ENCODE peak calls at places on chromosomes 3 and 15, in seven cellular contexts. C is endothelial cell of umbilical vein, P is H9, R is GM23248, A is PC-3, T is keratinocyte, L is GM23338. M is an unnamed sample.

GRCh38 chr3:194540268-194540937 is 53.6 kb upstream of the ATP13A3 start:
- DNase-seq in C (peak; percentile 42), A (no peak), P (no peak), T (no peak), L (no peak), R (peak; percentile 65), M (no peak)

GRCh38 chr15:41695750-41696436 is 35.7 kb downstream of the MGA start:
- DNase-seq in L (peak; percentile 45), R (peak; percentile 12), A (peak; percentile 68), C (peak; percentile 77), P (no peak), T (no peak), M (peak; percentile 7)

GRCh38 chr3:14448063-14448462 is 45.7 kb downstream of the SLC6A6 start:
- DNase-seq in R (no peak), T (no peak), A (no peak), C (no peak), P (no peak), L (no peak), M (no peak)

GRCh38 chr3:16286161-16286560 is 21.1 kb downstream of the OXNAD1 start:
- DNase-seq in T (no peak), C (no peak), A (no peak), R (no peak), L (no peak), P (no peak), M (no peak)

GRCh38 chr15:36284911-36285310 is 294.5 kb upstream of the CDIN1 start:
- DNase-seq in C (no peak), A (no peak), R (no peak), P (no peak), L (no peak), T (no peak), M (no peak)

GRCh38 chr3:62293051-62293780 is 80.1 kb downstream of the FEZF2 start:
- DNase-seq in L (no peak), R (no peak), T (no peak), C (no peak), P (no peak), A (no peak), M (no peak)

GRCh38 chr3:53161820-53162671 is 1.0 kb downstream of the PRKCD start:
- DNase-seq in C (peak; percentile 16), L (peak; percentile 78), P (peak; percentile 47), T (peak; percentile 48), R (peak; percentile 65), A (peak; percentile 28), M (no peak)

GRCh38 chr3:159852821-159853505 is 135.7 kb upstream of the IL12A start:
- DNase-seq in A (peak; percentile 37), P (peak; percentile 62), C (peak; percentile 97), L (peak; percentile 60), T (no peak), R (peak; percentile 50), M (peak; percentile 65)

GRCh38 chr3:41893977-41894376 is 67.9 kb downstream of the ULK4 start:
- DNase-seq in R (peak; percentile 72), P (no peak), C (peak; percentile 75), L (peak; percentile 51), T (no peak), A (peak; percentile 71), M (peak; percentile 40)

GRCh38 chr3:32842987-32843386 is 25.2 kb downstream of the TRIM71 start:
- DNase-seq in R (no peak), C (no peak), P (peak; percentile 62), L (peak; percentile 57), A (no peak), T (no peak), M (no peak)

GRCh38 chr15:37037256-37037655 is 63.1 kb downstream of the MEIS2 start:
- DNase-seq in A (no peak), R (no peak), C (no peak), P (no peak), L (no peak), T (no peak), M (no peak)

GRCh38 chr3:189981668-189982067 is 139.0 kb downstream of the P3H2 start:
- DNase-seq in C (peak; percentile 42), L (no peak), P (no peak), A (peak; percentile 90), T (no peak), R (peak; percentile 81), M (peak; percentile 99)

GRCh38 chr15:64110945-64111678 is 15.3 kb downstream of the SNX1 start:
- DNase-seq in R (no peak), C (no peak), L (no peak), P (no peak), A (no peak), T (no peak), M (no peak)

GRCh38 chr3:14769531-14770325 is 49.0 kb upstream of the FGD5 start:
- DNase-seq in C (no peak), T (no peak), R (no peak), L (no peak), A (no peak), P (no peak), M (no peak)

GRCh38 chr3:192867645-192868044 is 50.0 kb downstream of the MB21D2 start:
- DNase-seq in L (peak; percentile 50), P (no peak), T (no peak), R (no peak), C (no peak), A (no peak), M (peak; percentile 52)

GRCh38 chr3:39550343-39550742 is 82.9 kb downstream of the MOBP start:
- DNase-seq in R (no peak), P (no peak), A (no peak), L (no peak), T (no peak), C (no peak), M (no peak)

GRCh38 chr3:194711286-194711685 is 25.6 kb downstream of the FAM43A start:
- DNase-seq in C (peak; percentile 31), T (no peak), R (peak; percentile 17), P (no peak), A (no peak), L (no peak), M (no peak)

GRCh38 chr15:82664021-82664420 is 16.9 kb upstream of the CPEB1 start:
- DNase-seq in C (no peak), P (no peak), L (no peak), A (no peak), T (no peak), R (no peak), M (no peak)

GRCh38 chr15:76006136-76006778 is 6.0 kb downstream of the NRG4 start:
- DNase-seq in C (no peak), L (no peak), A (peak; percentile 10), P (no peak), T (no peak), R (peak; percentile 51), M (peak; percentile 26)

GRCh38 chr3:14549256-14549931 is 9.3 kb upstream of the GRIP2 start:
- DNase-seq in R (peak; percentile 59), P (no peak), T (no peak), C (no peak), L (peak; percentile 60), A (peak; percentile 45), M (no peak)

GRCh38 chr3:56196700-56197099 is 271.6 kb downstream of the ERC2 start:
- DNase-seq in L (no peak), P (no peak), A (no peak), R (no peak), T (no peak), C (no peak), M (no peak)

GRCh38 chr3:114872056-114872455 is 275.0 kb downstream of the ZBTB20 start:
- DNase-seq in P (no peak), T (no peak), R (peak; percentile 4), A (no peak), L (no peak), C (no peak), M (peak; percentile 3)

GRCh38 chr3:32780735-32781210 is 37.0 kb upstream of the TRIM71 start:
- DNase-seq in C (no peak), R (peak; percentile 48), A (peak; percentile 75), T (no peak), L (peak; percentile 99), P (peak; percentile 98), M (peak; percentile 21)

GRCh38 chr3:193768069-193768391 is 175.0 kb downstream of the OPA1 start:
- DNase-seq in T (no peak), A (peak; percentile 43), L (no peak), C (no peak), R (peak; percentile 74), P (no peak), M (peak; percentile 79)

GRCh38 chr15:86231864-86232801 is 152.5 kb downstream of the AGBL1 start:
- DNase-seq in R (peak; percentile 27), L (peak; percentile 83), C (no peak), P (peak; percentile 72), A (peak; percentile 45), T (no peak), M (peak; percentile 25)

GRCh38 chr15:94237903-94238302 is 6.5 kb downstream of the MCTP2 start:
- DNase-seq in T (no peak), C (no peak), P (no peak), A (peak; percentile 80), L (no peak), R (no peak), M (no peak)
- H3K79me2 ChIP-seq in T (peaks cover 70% of the 10 kb centered on the region), C (no peaks in the 10 kb centered on the region), P (no peaks in the 10 kb centered on the region), A (peaks cover 22% of the 10 kb centered on the region), L (no peaks in the 10 kb centered on the region), R (no peaks in the 10 kb centered on the region), M (no peaks in the 10 kb centered on the region)

GRCh38 chr15:39851505-39852082 is 68.5 kb downstream of the GPR176 start:
- DNase-seq in C (peak; percentile 93), R (peak; percentile 41), A (no peak), P (no peak), T (no peak), L (no peak), M (peak; percentile 69)
- H3K79me2 ChIP-seq in C (peaks cover 15% of the 10 kb centered on the region), R (peaks cover 100% of the 10 kb centered on the region), A (no peaks in the 10 kb centered on the region), P (peaks cover 22% of the 10 kb centered on the region), T (peaks cover 7% of the 10 kb centered on the region), L (peaks cover 100% of the 10 kb centered on the region), M (peaks cover 86% of the 10 kb centered on the region)

DNA sequence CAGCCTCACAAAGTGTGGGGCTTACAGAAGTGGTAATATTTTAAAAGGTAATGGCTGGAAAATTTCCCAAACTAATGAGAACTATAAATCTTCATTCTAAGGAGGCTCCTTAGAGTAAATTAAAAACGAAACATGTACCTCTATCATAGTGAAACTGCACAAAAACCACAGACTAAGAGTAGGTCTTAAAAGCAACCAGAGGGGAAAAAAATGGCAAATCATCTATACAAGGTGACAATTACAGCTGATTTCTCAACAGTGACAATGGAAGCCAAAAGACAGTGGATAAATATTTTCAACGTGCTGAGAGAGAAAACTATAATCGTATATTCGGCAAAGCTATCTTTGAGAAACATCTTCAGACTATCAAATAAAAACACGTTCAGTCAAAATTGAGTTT is 20.6 kb downstream of the HEG1 start:
- DNase-seq in R (no peak), L (no peak), C (no peak), A (no peak), P (no peak), T (no peak), M (no peak)
- H3K79me2 ChIP-seq in R (peaks cover 100% of the 10 kb centered on the region), L (no peaks in the 10 kb centered on the region), C (peaks cover 43% of the 10 kb centered on the region), A (no peaks in the 10 kb centered on the region), P (no peaks in the 10 kb centered on the region), T (peaks cover 17% of the 10 kb centered on the region), M (peaks cover 95% of the 10 kb centered on the region)

DNA sequence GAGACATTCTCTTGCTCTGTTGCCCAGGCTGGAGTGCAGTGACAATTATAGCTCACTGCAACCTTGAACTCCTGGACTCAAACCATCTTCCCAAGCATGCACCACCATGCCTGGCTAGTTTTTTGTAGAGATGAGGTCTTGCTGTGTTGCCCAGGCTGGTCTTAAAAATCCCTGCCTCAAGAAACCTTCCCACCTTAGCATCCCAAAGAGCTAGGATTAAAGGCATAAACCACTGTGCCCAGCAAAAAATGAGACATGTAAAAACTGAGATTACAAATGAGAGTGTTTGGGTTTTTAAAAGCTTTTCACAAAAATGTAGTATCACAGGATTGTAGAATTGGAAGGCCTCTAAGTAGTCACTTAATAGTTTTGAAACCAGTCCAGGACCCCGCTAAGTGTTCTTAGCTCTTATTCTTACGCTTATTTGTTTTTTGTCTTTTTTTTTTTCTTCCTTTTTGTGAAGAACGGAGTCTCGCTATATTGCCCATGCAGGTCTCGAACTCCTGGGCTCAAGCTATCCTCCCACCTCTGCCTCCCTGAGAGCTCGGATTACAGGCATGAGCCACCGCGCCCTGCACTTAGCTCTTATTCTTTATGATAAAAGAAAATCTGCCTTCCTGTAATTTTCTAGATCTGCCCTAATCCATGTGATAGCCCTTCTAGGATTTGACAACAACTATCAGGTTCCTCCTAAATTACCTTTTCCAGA is 31.5 kb downstream of the KLHL18 start:
- DNase-seq in C (no peak), L (no peak), A (no peak), T (no peak), P (no peak), R (no peak), M (no peak)
- H3K79me2 ChIP-seq in C (peaks cover 8% of the 10 kb centered on the region), L (peaks cover 10% of the 10 kb centered on the region), A (peaks cover 12% of the 10 kb centered on the region), T (peaks cover 10% of the 10 kb centered on the region), P (peaks cover 3% of the 10 kb centered on the region), R (peaks cover 46% of the 10 kb centered on the region), M (peaks cover 26% of the 10 kb centered on the region)